ENCODE peak calls at places on chromosomes 2 and 18, in four cellular contexts. H, D, Z and J are unnamed samples.

GRCh38 chr2:37156071-37156856 is 516 bp downstream of the EIF2AK2 start:
- DNase-seq in H (peak; percentile 21), D (no peak), Z (peak; percentile 59), J (peak; percentile 38)

GRCh38 chr2:143607446-143608110 is 478.4 kb downstream of the ARHGAP15 start:
- DNase-seq in H (no peak), D (no peak), Z (no peak), J (no peak)

GRCh38 chr2:152465541-152465940 is 130.6 kb downstream of the FMNL2 start:
- DNase-seq in H (no peak), D (no peak), Z (no peak), J (no peak)

GRCh38 chr18:39702888-39703287 is 2137.3 kb upstream of the CELF4 start:
- DNase-seq in H (no peak), D (no peak), Z (no peak), J (no peak)

GRCh38 chr2:217901826-217902225 is 101.0 kb downstream of the TNS1 start:
- DNase-seq in H (no peak), D (no peak), Z (peak; percentile 70), J (no peak)

GRCh38 chr2:240532032-240532775 is 25.6 kb downstream of the ANKMY1 start:
- DNase-seq in H (no peak), D (no peak), Z (no peak), J (no peak)

GRCh38 chr2:148545387-148546256 is 98.9 kb upstream of the EPC2 start:
- DNase-seq in H (no peak), D (no peak), Z (no peak), J (no peak)

GRCh38 chr2:220269421-220269820 is 642.0 kb downstream of the SLC4A3 start:
- DNase-seq in H (no peak), D (no peak), Z (no peak), J (no peak)

GRCh38 chr2:67625178-67625577 is 228.0 kb downstream of the ETAA1 start:
- DNase-seq in H (no peak), D (no peak), Z (no peak), J (no peak)

GRCh38 chr2:117921520-117921919 is 92.3 kb downstream of the CCDC93 start:
- DNase-seq in H (no peak), D (no peak), Z (no peak), J (no peak)

GRCh38 chr18:47953471-47953931 is 23.0 kb upstream of the SMAD2 start:
- DNase-seq in H (no peak), D (no peak), Z (no peak), J (no peak)

GRCh38 chr2:106197878-106198277 is 3.8 kb upstream of the UXS1 start:
- DNase-seq in H (peak; percentile 28), D (no peak), Z (no peak), J (no peak)

GRCh38 chr2:111154758-111155157 is 34.0 kb downstream of the BCL2L11 start:
- DNase-seq in H (no peak), D (no peak), Z (no peak), J (no peak)

GRCh38 chr2:230441188-230441897 is 25.3 kb downstream of the SP100 start:
- DNase-seq in H (peak; percentile 44), D (peak; percentile 26), Z (no peak), J (no peak)

GRCh38 chr2:224287533-224287932 is 114.4 kb downstream of the FAM124B start:
- DNase-seq in H (no peak), D (no peak), Z (no peak), J (no peak)

GRCh38 chr2:158181171-158181570 is 79.5 kb downstream of the UPP2 start:
- DNase-seq in H (no peak), D (no peak), Z (no peak), J (no peak)

GRCh38 chr2:172861632-172862031 is 126.0 kb downstream of the RAPGEF4 start:
- DNase-seq in H (no peak), D (no peak), Z (no peak), J (no peak)

GRCh38 chr2:5691659-5692529 is at the start of gene SOX11:
- DNase-seq in H (peak; percentile 19), D (no peak), Z (no peak), J (no peak)

GRCh38 chr2:180077295-180077906 is 70.3 kb upstream of the CWC22 start:
- DNase-seq in H (no peak), D (no peak), Z (no peak), J (no peak)

GRCh38 chr2:11796190-11797171 is 50.0 kb downstream of the LPIN1 start:
- DNase-seq in H (no peak), D (no peak), Z (peak; percentile 42), J (no peak)

GRCh38 chr18:58590231-58590630 is 38.7 kb downstream of the ALPK2 start:
- DNase-seq in H (no peak), D (no peak), Z (peak; percentile 48), J (no peak)

GRCh38 chr2:43258547-43259156 is 32.2 kb upstream of the ZFP36L2 start:
- DNase-seq in H (no peak), D (no peak), Z (no peak), J (no peak)

GRCh38 chr2:43266692-43267091 is 40.3 kb upstream of the ZFP36L2 start:
- DNase-seq in H (peak; percentile 34), D (no peak), Z (no peak), J (peak; percentile 40)

GRCh38 chr2:233424028-233424951 is 70.0 kb downstream of the DGKD start:
- DNase-seq in H (peak; percentile 84), D (no peak), Z (no peak), J (peak; percentile 87)

GRCh38 chr2:163757811-163758210 is 22.0 kb upstream of the FIGN start:
- DNase-seq in H (no peak), D (no peak), Z (no peak), J (no peak)

GRCh38 chr2:106223347-106223746 is 29.2 kb upstream of the UXS1 start:
- DNase-seq in H (no peak), D (no peak), Z (no peak), J (no peak)

GRCh38 chr2:30385327-30385726 is 61.7 kb upstream of the LCLAT1 start:
- DNase-seq in H (no peak), D (no peak), Z (no peak), J (no peak)

GRCh38 chr2:201618744-201619654 is 24.3 kb downstream of the TMEM237 start:
- DNase-seq in H (peak; percentile 64), D (no peak), Z (peak; percentile 75), J (peak; percentile 55)

GRCh38 chr2:191056218-191056617 is 42.2 kb upstream of the STAT1 start:
- DNase-seq in H (no peak), D (no peak), Z (no peak), J (no peak)

GRCh38 chr2:98647636-98648035 is 39.2 kb downstream of the UNC50 start:
- DNase-seq in H (no peak), D (no peak), Z (no peak), J (no peak)

GRCh38 chr2:5150871-5151270 is 541.3 kb upstream of the SOX11 start:
- DNase-seq in H (no peak), D (no peak), Z (no peak), J (no peak)

GRCh38 chr2:55097462-55098410 is 47.5 kb upstream of the RTN4 start:
- DNase-seq in H (no peak), D (no peak), Z (no peak), J (no peak)

GRCh38 chr2:65364054-65364651 is 68.2 kb downstream of the SPRED2 start:
- DNase-seq in H (no peak), D (no peak), Z (no peak), J (no peak)